ENCODE peak calls at places on chromosomes 4 and X, in four cellular contexts. A, M, Z and U are unnamed samples.

GRCh38 chr4:5160668-5161067 is 109.4 kb downstream of the STK32B start:
- DNase-seq in Z (no peak), M (no peak), A (no peak), U (no peak)

GRCh38 chr4:26671111-26671510 is 87.2 kb downstream of the TBC1D19 start:
- DNase-seq in M (no peak), A (no peak), Z (no peak), U (no peak)

GRCh38 chr4:1806596-1807257 is 13.6 kb downstream of the FGFR3 start:
- DNase-seq in A (peak), Z (no peak), M (no peak), U (no peak)

GRCh38 chrX:15718283-15718970 is 19.6 kb upstream of the CA5B start:
- DNase-seq in M (no peak), A (no peak), Z (no peak), U (no peak)

GRCh38 chrX:72276478-72276953 is 532 bp downstream of the RPS4X start:
- DNase-seq in A (no peak), M (peak), Z (no peak), U (no peak)

GRCh38 chr4:168076989-168077725 is 15.2 kb upstream of the ANXA10 start:
- DNase-seq in Z (no peak), M (peak), A (no peak), U (peak)

GRCh38 chr4:109560687-109561452 is 824 bp downstream of the MCUB start:
- DNase-seq in M (peak), Z (peak), A (no peak), U (peak)

GRCh38 chr4:54784188-54784671 is 126.5 kb downstream of the KIT start:
- DNase-seq in Z (peak), A (peak), M (peak), U (no peak)

GRCh38 chr4:169241480-169241879 is 29.3 kb downstream of the SH3RF1 start:
- DNase-seq in Z (no peak), M (peak), A (no peak), U (no peak)

GRCh38 chr4:86011117-86011516 is 348.7 kb downstream of the MAPK10 start:
- DNase-seq in A (no peak), Z (no peak), M (no peak), U (peak)

GRCh38 chr4:168269879-168270278 is 48.7 kb downstream of the DDX60 start:
- DNase-seq in M (peak), Z (no peak), A (no peak), U (no peak)

GRCh38 chr4:124953059-124953850 is 240.7 kb upstream of the ANKRD50 start:
- DNase-seq in M (no peak), Z (no peak), A (no peak), U (peak)

GRCh38 chrX:131830400-131831184 is 192.5 kb upstream of the STK26 start:
- DNase-seq in Z (peak), M (peak), A (no peak), U (peak)

GRCh38 chrX:78199851-78200250 is 60.4 kb upstream of the TAF9B start:
- DNase-seq in M (no peak), Z (no peak), A (no peak), U (peak)

GRCh38 chr4:151304755-151305154 is 20.6 kb downstream of the SH3D19 start:
- DNase-seq in A (no peak), Z (no peak), M (no peak), U (no peak)

GRCh38 chr4:12761694-12762093 is 722.4 kb downstream of the RAB28 start:
- DNase-seq in A (no peak), M (no peak), Z (no peak), U (no peak)

GRCh38 chr4:46886711-46887110 is 22.3 kb downstream of the COX7B2 start:
- DNase-seq in M (no peak), Z (no peak), A (no peak), U (peak)

GRCh38 chr4:84914686-84915395 is 51.6 kb downstream of the WDFY3 start:
- DNase-seq in A (no peak), Z (no peak), M (no peak), U (no peak)

GRCh38 chr4:185657699-185658098 is 122.4 kb upstream of the PDLIM3 start:
- DNase-seq in A (no peak), Z (no peak), M (no peak), U (no peak)

GRCh38 chr4:26268246-26268645 is 52.6 kb upstream of the RBPJ start:
- DNase-seq in M (no peak), Z (no peak), A (no peak), U (no peak)

GRCh38 chr4:39910064-39910463 is 67.6 kb downstream of the PDS5A start:
- DNase-seq in M (no peak), Z (no peak), A (no peak), U (no peak)

GRCh38 chrX:17608898-17609297 is 128.4 kb upstream of the SCML1 start:
- DNase-seq in Z (no peak), A (no peak), M (no peak), U (no peak)

GRCh38 chr4:158020734-158021346 is 152.0 kb downstream of the GASK1B start:
- DNase-seq in A (no peak), Z (no peak), M (no peak), U (peak)

GRCh38 chr4:101785476-101785875 is 5.1 kb upstream of the BANK1 start:
- DNase-seq in Z (no peak), A (no peak), M (no peak), U (no peak)

GRCh38 chr4:124173892-124174291 is 538.6 kb downstream of the ANKRD50 start:
- DNase-seq in A (no peak), Z (no peak), M (no peak), U (no peak)

GRCh38 chr4:168511780-168512467 is 15.1 kb downstream of the PALLD start:
- DNase-seq in Z (peak), A (peak), M (no peak), U (no peak)

GRCh38 chr4:146790515-146790914 is 151.8 kb downstream of the POU4F2 start:
- DNase-seq in A (no peak), Z (no peak), M (no peak), U (peak)

GRCh38 chr4:55396305-55397023 is 707 bp downstream of the TMEM165 start:
- DNase-seq in Z (peak), M (peak), A (peak), U (peak)

GRCh38 chrX:15136795-15137194 is 133.1 kb downstream of the ASB9 start:
- DNase-seq in Z (no peak), M (no peak), A (no peak), U (no peak)

GRCh38 chr4:13577660-13578059 is 33.4 kb upstream of the NKX3-2 start:
- DNase-seq in M (no peak), Z (no peak), A (no peak), U (no peak)

GRCh38 chr4:7276538-7276937 is 84.2 kb downstream of the SORCS2 start:
- DNase-seq in A (no peak), Z (no peak), M (no peak), U (no peak)

GRCh38 chr4:6367313-6367945 is 97.8 kb downstream of the WFS1 start:
- DNase-seq in Z (no peak), A (no peak), M (no peak), U (no peak)

GRCh38 chrX:110146521-110146920 is 143.6 kb downstream of the TMEM164 start:
- DNase-seq in M (peak), Z (peak), A (no peak), U (peak)

GRCh38 chr4:143396695-143397094 is 60.0 kb downstream of the GAB1 start:
- DNase-seq in M (no peak), A (no peak), Z (no peak), U (no peak)
- H3K27ac ChIP-seq in M (no peak), A (no peak), Z (no peak), U (no peak)

GRCh38 chrX:133859860-133860259 is 125.5 kb downstream of the GPC3 start:
- DNase-seq in M (peak), A (no peak), Z (no peak), U (no peak)

GRCh38 chrX:133857648-133858269 is 127.6 kb downstream of the GPC3 start:
- DNase-seq in A (no peak), Z (no peak), M (no peak), U (no peak)

GRCh38 chrX:133859336-133859735 is 126.1 kb downstream of the GPC3 start:
- DNase-seq in Z (no peak), M (no peak), A (no peak), U (peak)

GRCh38 chrX:133852837-133853236 is 132.6 kb downstream of the GPC3 start:
- DNase-seq in M (no peak), A (no peak), Z (no peak), U (no peak)

DNA sequence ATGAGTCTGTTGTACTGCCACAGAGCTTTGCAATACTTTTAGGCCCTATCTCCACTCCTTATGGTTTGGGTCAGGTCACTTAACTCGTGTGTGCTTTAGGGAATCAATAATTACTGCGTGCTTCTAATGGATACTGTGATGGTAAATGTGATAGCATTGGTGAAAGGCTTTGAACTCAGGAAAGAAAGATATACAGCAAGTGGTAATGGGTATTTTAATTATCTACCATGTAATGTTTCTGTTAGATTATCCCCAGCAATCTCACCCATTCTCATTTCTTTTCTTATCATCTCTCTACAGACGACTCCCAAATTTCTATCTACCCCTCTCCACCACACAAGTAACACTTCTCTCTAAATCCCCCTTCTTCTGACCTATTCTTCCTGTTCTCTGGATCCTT is 128.6 kb downstream of the GPC3 start:
- DNase-seq in A (no peak), M (no peak), Z (no peak), U (no peak)
- TF ChIP-seq CTCF in A (no peak), M (no peak), Z (no peak), U (no peak)

GRCh38 chr4:113637823-113638691 is 123.5 kb downstream of the CAMK2D start:
- DNase-seq in A (no peak), Z (no peak), M (no peak), U (no peak)
- H3K27ac ChIP-seq in A (peak), Z (no peak), M (no peak), U (no peak)

DNA sequence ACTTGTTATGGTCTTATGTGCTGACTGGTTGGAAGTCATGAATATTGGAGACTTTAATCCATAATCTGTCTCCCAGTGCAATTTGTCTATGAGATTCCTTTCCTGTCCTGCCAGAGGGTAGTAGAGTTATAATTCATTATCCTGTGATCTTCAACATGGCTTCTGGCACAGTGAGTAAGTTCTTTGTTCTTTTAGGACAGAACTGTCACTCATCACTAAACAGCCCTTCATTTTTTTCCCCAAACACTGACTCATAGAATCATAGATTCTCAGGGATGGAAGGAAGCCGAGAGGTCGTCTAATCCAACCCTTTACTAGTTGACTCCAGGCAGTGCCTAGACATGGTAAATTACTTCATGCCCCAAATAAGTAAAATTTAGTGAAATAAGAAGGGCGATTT is 78.4 kb downstream of the LUZP4 start:
- DNase-seq in A (no peak), Z (no peak), M (no peak), U (no peak)
- TF ChIP-seq CTCF in A (no peak), Z (no peak), M (no peak), U (no peak)

DNA sequence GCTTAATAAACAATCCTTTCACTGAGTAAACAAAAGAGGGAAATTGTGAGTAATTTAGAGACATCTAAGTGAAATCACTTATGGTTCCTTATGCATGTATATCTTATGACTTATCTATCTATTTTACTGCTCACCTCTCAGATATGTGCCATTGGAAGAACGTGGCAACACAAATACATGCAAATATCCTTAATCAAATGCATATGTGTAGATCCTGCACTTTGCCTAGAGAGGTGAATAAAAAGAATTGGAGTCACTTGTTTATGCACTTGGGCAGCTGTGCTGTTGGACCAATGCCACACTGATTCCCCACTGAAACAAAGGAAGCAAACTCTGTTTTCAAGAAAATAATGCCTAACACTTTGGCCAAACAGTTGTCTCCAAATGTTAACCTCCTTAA is 106.4 kb upstream of the WDR44 start:
- DNase-seq in M (peak), A (no peak), Z (no peak), U (no peak)
- H3K27ac ChIP-seq in M (no peak), A (no peak), Z (no peak), U (no peak)

GRCh38 chr4:88659061-88659889 is 38.4 kb downstream of the NAP1L5 start:
- DNase-seq in Z (no peak), M (peak), A (no peak), U (peak)
- TF ChIP-seq CTCF in Z (peak), M (peak), A (peak), U (peak)